ENCODE peak calls at places on chromosome 21, in six cellular contexts. A is GM13976; V is EL; F is activated CD8-positive, alpha-beta memory T cell treated with anti-CD3 and anti-CD28 coated beads for 4 hours; M is neural progenitor cell; Z is C1 segment of cervical spinal cord. O is an unnamed sample.

GRCh38 chr21:33428669-33429068 is 25.5 kb downstream of the IFNGR2 start:
- DNase-seq in A (no peak), V (peak; percentile 66), F (no peak), M (no peak), Z (no peak), O (no peak)

GRCh38 chr21:38679531-38679930 is 126.2 kb upstream of the ETS2 start:
- DNase-seq in A (peak; percentile 59), V (peak; percentile 73), F (no peak), M (no peak), Z (no peak), O (no peak)

GRCh38 chr21:42513985-42514882 is 582 bp downstream of the SLC37A1 start:
- DNase-seq in A (peak; percentile 81), V (peak; percentile 19), F (peak; percentile 43), M (peak; percentile 61), Z (peak; percentile 60), O (peak; percentile 70)

GRCh38 chr21:43027846-43028731 is 47.5 kb downstream of the CBS start:
- DNase-seq in A (no peak), V (no peak), F (no peak), M (no peak), Z (no peak), O (no peak)

GRCh38 chr21:16280731-16281130 is 550.9 kb downstream of the USP25 start:
- DNase-seq in A (no peak), V (no peak), F (no peak), M (no peak), Z (peak; percentile 39), O (no peak)

GRCh38 chr21:30194701-30195299 is 21.1 kb downstream of the CLDN8 start:
- DNase-seq in A (no peak), V (no peak), F (no peak), M (peak; percentile 74), Z (no peak), O (peak; percentile 24)

GRCh38 chr21:17697474-17697873 is 84.8 kb upstream of the BTG3 start:
- DNase-seq in A (no peak), V (no peak), F (no peak), M (no peak), Z (no peak), O (no peak)

GRCh38 chr21:18801468-18801867 is 397.9 kb upstream of the TMPRSS15 start:
- DNase-seq in A (no peak), V (no peak), F (no peak), M (no peak), Z (no peak), O (no peak)

GRCh38 chr21:35940074-35940927 is 120.0 kb downstream of the SETD4 start:
- DNase-seq in A (peak; percentile 38), V (peak; percentile 76), F (no peak), M (peak; percentile 86), Z (peak; percentile 16), O (peak; percentile 51)

GRCh38 chr21:44969965-44970755 is 30.3 kb downstream of the SLX9 start:
- DNase-seq in A (no peak), V (peak; percentile 81), F (no peak), M (no peak), Z (no peak), O (no peak)

GRCh38 chr21:17270234-17270633 is 242.6 kb upstream of the CXADR start:
- DNase-seq in A (peak; percentile 4), V (peak; percentile 20), F (no peak), M (peak; percentile 38), Z (peak; percentile 4), O (peak; percentile 31)

GRCh38 chr21:29077651-29078090 is 4.2 kb upstream of the CCT8 start:
- DNase-seq in A (no peak), V (peak; percentile 66), F (no peak), M (no peak), Z (no peak), O (no peak)

GRCh38 chr21:39675595-39675994 is 62.9 kb downstream of the B3GALT5 start:
- DNase-seq in A (no peak), V (no peak), F (no peak), M (no peak), Z (no peak), O (peak; percentile 45)

GRCh38 chr21:41604583-41605041 is 96.7 kb upstream of the TMPRSS2 start:
- DNase-seq in A (no peak), V (no peak), F (no peak), M (peak; percentile 27), Z (no peak), O (peak; percentile 63)

GRCh38 chr21:29351691-29352090 is 53.0 kb downstream of the BACH1 start:
- DNase-seq in A (no peak), V (peak; percentile 80), F (no peak), M (no peak), Z (no peak), O (no peak)

GRCh38 chr21:44368711-44369446 is 15.5 kb downstream of the TRPM2 start:
- DNase-seq in A (no peak), V (no peak), F (no peak), M (peak; percentile 28), Z (no peak), O (peak; percentile 75)

GRCh38 chr21:44434568-44434925 is 20.8 kb upstream of the LRRC3 start:
- DNase-seq in A (no peak), V (no peak), F (no peak), M (no peak), Z (no peak), O (no peak)

GRCh38 chr21:41141031-41141457 is 26.9 kb upstream of the BACE2 start:
- DNase-seq in A (no peak), V (peak; percentile 84), F (no peak), M (no peak), Z (no peak), O (no peak)

GRCh38 chr21:16046625-16047340 is 317.0 kb downstream of the USP25 start:
- DNase-seq in A (no peak), V (peak; percentile 71), F (no peak), M (no peak), Z (no peak), O (no peak)

GRCh38 chr21:23695449-23695848 is 1911.8 kb downstream of the MRPL39 start:
- DNase-seq in A (no peak), V (no peak), F (no peak), M (no peak), Z (no peak), O (no peak)

GRCh38 chr21:14959343-14959742 is 105.5 kb downstream of the NRIP1 start:
- DNase-seq in A (no peak), V (peak; percentile 56), F (no peak), M (no peak), Z (no peak), O (no peak)

GRCh38 chr21:23008803-23009202 is 2010.6 kb downstream of the NCAM2 start:
- DNase-seq in A (no peak), V (no peak), F (no peak), M (no peak), Z (no peak), O (no peak)

GRCh38 chr21:17250651-17251294 is 262.1 kb upstream of the CXADR start:
- DNase-seq in A (no peak), V (peak; percentile 1), F (no peak), M (no peak), Z (no peak), O (no peak)

GRCh38 chr21:30349572-30349971 is 1.2 kb upstream of the KRTAP23-1 start:
- DNase-seq in A (no peak), V (no peak), F (no peak), M (no peak), Z (no peak), O (no peak)

GRCh38 chr21:15659768-15660423 is 69.9 kb upstream of the USP25 start:
- DNase-seq in A (no peak), V (peak; percentile 10), F (no peak), M (no peak), Z (no peak), O (no peak)

GRCh38 chr21:39911286-39911685 is 44.0 kb downstream of the PCP4 start:
- DNase-seq in A (no peak), V (no peak), F (no peak), M (peak; percentile 19), Z (no peak), O (peak; percentile 25)

GRCh38 chr21:42974832-42975820 is 764 bp downstream of the PKNOX1 start:
- DNase-seq in A (peak; percentile 86), V (peak; percentile 69), F (peak; percentile 53), M (peak; percentile 74), Z (peak; percentile 86), O (peak; percentile 84)

GRCh38 chr21:39020751-39021474 is 162.3 kb downstream of the PSMG1 start:
- DNase-seq in A (no peak), V (peak; percentile 92), F (no peak), M (no peak), Z (no peak), O (no peak)

GRCh38 chr21:29175408-29176147 is 45.1 kb downstream of the MAP3K7CL start:
- DNase-seq in A (no peak), V (peak; percentile 32), F (no peak), M (no peak), Z (no peak), O (no peak)

GRCh38 chr21:41597811-41598231 is 89.9 kb upstream of the TMPRSS2 start:
- DNase-seq in A (no peak), V (no peak), F (no peak), M (no peak), Z (no peak), O (no peak)

GRCh38 chr21:32772281-32773047 is 909 bp upstream of the PAXBP1 start:
- DNase-seq in A (peak; percentile 60), V (peak; percentile 25), F (peak; percentile 57), M (peak; percentile 19), Z (no peak), O (no peak)

GRCh38 chr21:27462786-27463185 is 495.9 kb upstream of the ADAMTS5 start:
- DNase-seq in A (no peak), V (no peak), F (no peak), M (no peak), Z (no peak), O (no peak)

GRCh38 chr21:36288651-36289243 is 31.2 kb upstream of the MORC3 start:
- DNase-seq in A (no peak), V (peak; percentile 5), F (no peak), M (no peak), Z (no peak), O (no peak)

GRCh38 chr21:45391743-45392079 is 13.3 kb upstream of the COL18A1 start:
- DNase-seq in A (no peak), V (no peak), F (no peak), M (no peak), Z (no peak), O (no peak)

GRCh38 chr21:33238565-33239255 is 9.0 kb downstream of the IFNAR2 start:
- DNase-seq in A (peak; percentile 69), V (no peak), F (no peak), M (no peak), Z (no peak), O (no peak)

GRCh38 chr21:16079830-16080229 is 350.0 kb downstream of the USP25 start:
- DNase-seq in A (no peak), V (peak; percentile 38), F (no peak), M (no peak), Z (no peak), O (no peak)

GRCh38 chr21:33096426-33096825 is 26.5 kb downstream of the OLIG1 start:
- DNase-seq in A (no peak), V (no peak), F (no peak), M (no peak), Z (no peak), O (no peak)

GRCh38 chr21:41766051-41766882 is 585 bp downstream of the RIPK4 start:
- DNase-seq in A (no peak), V (no peak), F (no peak), M (peak; percentile 70), Z (no peak), O (no peak)